ENCODE peak calls at places on chromosome 16, in four cellular contexts. Y, E, M and C are unnamed samples. For H3K4me1, the result is how much of the 10 kb centered on the place peaks cover.

GRCh38 chr16:64545769-64546168 is 576.1 kb downstream of the CDH11 start:
- DNase-seq in Y (no peak), M (no peak), E (no peak), C (no peak)

GRCh38 chr16:78654929-78655328 is 555.5 kb downstream of the WWOX start:
- DNase-seq in M (no peak), E (no peak), Y (no peak), C (no peak)

GRCh38 chr16:77594798-77595625 is 127.3 kb upstream of the NUDT7 start:
- DNase-seq in M (no peak), E (no peak), Y (no peak), C (no peak)

GRCh38 chr16:11272921-11273720 is at the start of gene PRM3:
- DNase-seq in M (no peak), Y (no peak), E (no peak), C (no peak)

GRCh38 chr16:13852827-13853226 is 67.1 kb upstream of the ERCC4 start:
- DNase-seq in Y (no peak), M (no peak), E (no peak), C (no peak)

GRCh38 chr16:3716831-3717234 is 491 bp downstream of the TRAP1 start:
- DNase-seq in M (peak), Y (no peak), E (peak), C (no peak)

GRCh38 chr16:22424161-22424937 is 49.9 kb upstream of the CDR2 start:
- DNase-seq in Y (no peak), M (peak), E (no peak), C (no peak)

GRCh38 chr16:75106351-75107274 is 10.0 kb downstream of the LDHD start:
- DNase-seq in E (no peak), M (no peak), Y (no peak), C (no peak)

GRCh38 chr16:19804538-19805323 is 79.9 kb downstream of the GPRC5B start:
- DNase-seq in E (peak), Y (no peak), M (peak), C (peak)

GRCh38 chr16:3030128-3030871 is 6.4 kb downstream of the BICDL2 start:
- DNase-seq in Y (no peak), M (no peak), E (no peak), C (no peak)

GRCh38 chr16:84600343-84601229 is 17.3 kb downstream of the COTL1 start:
- DNase-seq in M (no peak), Y (peak), E (no peak), C (no peak)

GRCh38 chr16:84605339-84605848 is 12.5 kb downstream of the COTL1 start:
- DNase-seq in M (no peak), E (no peak), Y (no peak), C (no peak)

GRCh38 chr16:84604477-84605013 is 13.3 kb downstream of the COTL1 start:
- DNase-seq in M (no peak), Y (no peak), E (no peak), C (no peak)

GRCh38 chr16:84606081-84606875 is 11.6 kb downstream of the COTL1 start:
- DNase-seq in Y (no peak), E (no peak), M (no peak), C (no peak)

GRCh38 chr16:84603115-84603816 is 14.6 kb downstream of the COTL1 start:
- DNase-seq in Y (peak), E (peak), M (peak), C (peak)
- H3K4me1 ChIP-seq in Y (under half), E (under half), M (under half), C (half or more)

GRCh38 chr16:57600952-57601580 is 27.4 kb upstream of the ADGRG1 start:
- DNase-seq in M (peak), Y (no peak), E (no peak), C (no peak)

GRCh38 chr16:57603110-57604024 is 25.1 kb upstream of the ADGRG1 start:
- DNase-seq in M (no peak), E (no peak), Y (no peak), C (no peak)

GRCh38 chr16:57598437-57598836 is 30.0 kb upstream of the ADGRG1 start:
- DNase-seq in Y (no peak), M (no peak), E (no peak), C (no peak)

GRCh38 chr16:57601801-57602478 is 26.5 kb upstream of the ADGRG1 start:
- DNase-seq in M (no peak), Y (no peak), E (no peak), C (no peak)

GRCh38 chr16:57600048-57600835 is 28.2 kb upstream of the ADGRG1 start:
- DNase-seq in M (peak), E (peak), Y (peak), C (peak)
- TF ChIP-seq CTCF in M (peak), E (peak), Y (peak), C (peak)

GRCh38 chr16:661184-661821 is 6.6 kb upstream of the RHOT2 start:
- DNase-seq in E (no peak), Y (no peak), M (no peak), C (no peak)
- H3K4me1 ChIP-seq in E (under half), Y (under half), M (under half), C (under half)

GRCh38 chr16:79764415-79765149 is 164.0 kb upstream of the MAF start:
- DNase-seq in E (no peak), M (no peak), Y (no peak), C (no peak)

GRCh38 chr16:79769320-79770243 is 169.0 kb upstream of the MAF start:
- DNase-seq in E (no peak), M (no peak), Y (no peak), C (no peak)

GRCh38 chr16:79768594-79768993 is 168.1 kb upstream of the MAF start:
- DNase-seq in M (peak), Y (no peak), E (no peak), C (no peak)

GRCh38 chr16:79770244-79771064 is 169.9 kb upstream of the MAF start:
- DNase-seq in M (peak), E (peak), Y (peak), C (peak)

DNA sequence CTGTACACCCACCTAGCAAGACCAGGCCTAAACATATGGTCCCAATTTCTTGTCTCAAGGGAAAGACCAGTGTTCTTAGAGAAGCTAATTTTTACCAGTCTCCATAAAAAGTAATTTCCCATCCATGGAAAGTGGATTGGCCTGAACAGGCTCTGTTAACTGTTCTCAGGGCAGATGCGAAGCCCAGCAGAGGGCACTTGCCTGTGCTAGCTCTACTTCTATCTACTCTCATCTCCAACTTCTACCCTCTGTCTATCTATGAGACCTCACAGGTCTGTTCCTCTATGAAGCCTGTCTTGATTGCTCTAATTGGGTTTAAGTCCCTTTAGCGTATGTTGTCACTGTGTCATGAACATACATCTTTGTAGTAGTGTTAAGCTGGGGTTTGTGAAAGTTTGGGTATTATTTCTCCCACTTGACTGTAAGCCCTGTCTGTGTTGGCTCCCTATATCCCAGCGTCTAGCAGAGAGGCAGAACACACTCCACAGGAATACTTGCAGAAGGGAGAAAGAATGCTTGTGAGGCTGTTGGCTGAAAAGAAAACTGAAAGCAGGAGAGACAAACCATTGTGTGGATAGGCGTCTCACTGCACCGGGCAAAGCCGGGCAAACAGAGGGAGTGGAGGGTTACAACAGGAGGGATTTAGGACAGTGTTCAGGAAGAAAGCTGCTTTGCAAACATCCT is 167.2 kb upstream of the MAF start:
- DNase-seq in Y (no peak), M (no peak), E (no peak), C (peak)
- TF ChIP-seq CTCF in Y (no peak), M (no peak), E (no peak), C (no peak)

DNA sequence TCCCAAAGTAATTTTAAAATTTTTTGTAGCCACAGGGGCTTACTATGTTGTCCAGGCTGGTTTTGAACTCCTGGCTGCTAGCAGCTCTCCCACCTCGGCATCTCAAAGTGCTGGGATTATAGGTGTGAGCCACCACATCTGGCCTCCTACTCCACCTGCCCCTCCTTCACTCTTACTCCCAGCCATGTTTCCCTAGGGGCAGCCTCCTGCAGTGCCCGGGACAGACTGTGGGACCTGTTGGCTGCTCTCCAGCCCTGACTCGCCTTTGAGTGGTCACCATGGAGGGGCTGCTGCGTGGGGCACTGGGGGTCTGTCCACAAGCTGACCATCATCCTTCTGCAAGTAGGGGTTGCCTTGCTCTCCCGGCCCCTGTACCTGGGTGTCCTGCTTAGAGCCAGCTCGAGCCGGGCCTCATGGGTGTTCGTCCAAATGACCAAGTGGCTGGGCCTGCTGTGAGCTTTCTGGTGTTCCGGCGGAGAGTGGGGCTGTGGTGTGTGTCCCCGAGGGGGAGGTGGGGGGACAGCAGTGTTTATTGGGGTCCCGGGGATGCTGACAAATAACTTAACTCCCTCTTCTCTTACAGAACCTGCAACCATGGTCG is 16.6 kb downstream of the SPIRE2 start:
- DNase-seq in Y (no peak), E (no peak), M (no peak), C (no peak)
- H3K4me1 ChIP-seq in Y (under half), E (under half), M (under half), C (under half)